ENCODE peak calls at places on chromosomes 16 and 17, in seven cellular contexts. Y, U, J, H, Q, I and V are unnamed samples.
A peak's percentile ranks its signal among the peaks of the same experiment; 100 is the strongest.

GRCh38 chr17:58391302-58391984 is 25.9 kb downstream of the RNF43 start:
- DNase-seq in Y (no peak), U (peak; percentile 88), J (peak; percentile 70), H (peak; percentile 97), Q (no peak), I (peak; percentile 22), V (no peak)

GRCh38 chr16:77002644-77003043 is 188.3 kb upstream of the MON1B start:
- DNase-seq in Y (no peak), U (no peak), J (no peak), H (no peak), Q (peak; percentile 19), I (no peak), V (no peak)

GRCh38 chr17:34606721-34607120 is 27.3 kb downstream of the TMEM132E start:
- DNase-seq in Y (no peak), U (no peak), J (no peak), H (no peak), Q (no peak), I (no peak), V (no peak)

GRCh38 chr16:27712251-27712711 is 162.3 kb downstream of the KATNIP start:
- DNase-seq in Y (no peak), U (no peak), J (no peak), H (no peak), Q (no peak), I (no peak), V (no peak)

GRCh38 chr17:75603123-75603522 is 15.5 kb downstream of the MYO15B start:
- DNase-seq in Y (no peak), U (no peak), J (no peak), H (no peak), Q (no peak), I (no peak), V (no peak)

GRCh38 chr17:69567130-69567529 is 152.6 kb downstream of the MAP2K6 start:
- DNase-seq in Y (no peak), U (no peak), J (no peak), H (peak; percentile 22), Q (no peak), I (no peak), V (no peak)

GRCh38 chr16:69188716-69189115 is 1.8 kb downstream of the SNTB2 start:
- DNase-seq in Y (no peak), U (no peak), J (no peak), H (peak; percentile 36), Q (no peak), I (peak; percentile 33), V (no peak)

GRCh38 chr16:89113152-89113547 is 19.5 kb downstream of the ACSF3 start:
- DNase-seq in Y (no peak), U (no peak), J (no peak), H (no peak), Q (no peak), I (no peak), V (no peak)

GRCh38 chr16:73713817-73714495 is 582.7 kb upstream of the PSMD7 start:
- DNase-seq in Y (no peak), U (no peak), J (peak; percentile 51), H (peak; percentile 63), Q (no peak), I (peak; percentile 0), V (no peak)

GRCh38 chr17:50196826-50197225 is 4.6 kb downstream of the COL1A1 start:
- DNase-seq in Y (no peak), U (no peak), J (no peak), H (peak; percentile 54), Q (no peak), I (peak; percentile 91), V (no peak)